ENCODE peak calls at places on chromosomes 7 and 10, in five cellular contexts. G, A, E, W and Y are unnamed samples.

GRCh38 chr10:113369185-113369785 is 183.6 kb upstream of the HABP2 start:
- DNase-seq in E (no peak), A (no peak), W (peak), G (no peak), Y (no peak)

GRCh38 chr10:77686096-77686495 is 48.5 kb upstream of the KCNMA1 start:
- DNase-seq in E (no peak), A (no peak), G (no peak), W (no peak), Y (no peak)

GRCh38 chr10:76034236-76035009 is 603.0 kb downstream of the LRMDA start:
- DNase-seq in E (peak), G (no peak), W (no peak), A (no peak), Y (no peak)

GRCh38 chr10:75542902-75543301 is 111.5 kb downstream of the LRMDA start:
- DNase-seq in E (peak), G (no peak), A (peak), W (peak), Y (no peak)

GRCh38 chr10:101745074-101745690 is 30.7 kb downstream of the FGF8 start:
- DNase-seq in G (no peak), E (no peak), A (no peak), W (no peak), Y (no peak)

GRCh38 chr10:34959321-34959720 is 130.8 kb downstream of the CUL2 start:
- DNase-seq in A (no peak), E (peak), W (no peak), G (no peak), Y (no peak)

GRCh38 chr7:158377800-158378623 is 209.6 kb downstream of the PTPRN2 start:
- DNase-seq in G (no peak), E (no peak), W (no peak), A (no peak), Y (no peak)

GRCh38 chr7:33581239-33581638 is 324.1 kb upstream of the BMPER start:
- DNase-seq in W (no peak), A (no peak), G (no peak), E (no peak), Y (no peak)

GRCh38 chr7:123752534-123752933 is 3.7 kb upstream of the WASL start:
- DNase-seq in A (no peak), W (no peak), E (no peak), G (no peak), Y (no peak)

GRCh38 chr7:27098493-27099223 is 2.9 kb upstream of the HOXA1 start:
- DNase-seq in A (peak), G (no peak), W (no peak), E (peak), Y (peak)

GRCh38 chr7:27099839-27100225 is 2.7 kb downstream of the HOXA2 start:
- DNase-seq in G (no peak), A (no peak), W (no peak), E (no peak), Y (no peak)

GRCh38 chr7:27100601-27101187 is 1.8 kb downstream of the HOXA2 start:
- DNase-seq in W (no peak), A (no peak), G (no peak), E (no peak), Y (no peak)

GRCh38 chr7:27097686-27098492 is 2.1 kb upstream of the HOXA1 start:
- DNase-seq in W (no peak), G (no peak), A (no peak), E (no peak), Y (no peak)

GRCh38 chr7:27099224-27099838 is 3.2 kb downstream of the HOXA2 start:
- DNase-seq in A (no peak), E (no peak), W (no peak), G (no peak), Y (no peak)
- H3K4me3 ChIP-seq in A (peak), E (no peak), W (no peak), G (no peak), Y (peak)

GRCh38 chr7:132049462-132050304 is 493.3 kb upstream of the PODXL start:
- DNase-seq in W (peak), A (no peak), G (peak), E (peak), Y (no peak)
- H3K4me3 ChIP-seq in W (no peak), A (no peak), G (no peak), E (no peak), Y (no peak)

DNA sequence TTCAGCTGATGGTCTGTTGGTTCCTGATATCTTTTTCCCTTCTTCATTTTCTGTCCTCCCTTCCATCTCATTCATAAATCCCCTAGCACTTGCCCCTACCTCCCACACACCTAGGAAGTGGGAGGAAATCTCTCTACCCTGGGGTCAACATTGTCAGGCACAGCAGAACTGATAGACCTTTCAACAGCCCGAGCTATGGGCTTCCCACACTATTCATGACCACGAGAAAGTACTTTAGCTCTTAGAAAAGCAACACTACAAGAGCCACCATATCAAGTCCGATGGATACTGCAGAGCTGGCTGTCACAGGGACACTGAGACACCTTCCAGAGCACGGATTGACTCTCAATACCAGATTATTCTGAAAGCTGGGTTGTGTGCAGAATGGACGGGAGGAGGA is 180.6 kb upstream of the NEBL start:
- DNase-seq in A (no peak), E (peak), G (no peak), W (no peak), Y (no peak)
- H3K4me3 ChIP-seq in A (no peak), E (no peak), G (no peak), W (no peak), Y (no peak)

DNA sequence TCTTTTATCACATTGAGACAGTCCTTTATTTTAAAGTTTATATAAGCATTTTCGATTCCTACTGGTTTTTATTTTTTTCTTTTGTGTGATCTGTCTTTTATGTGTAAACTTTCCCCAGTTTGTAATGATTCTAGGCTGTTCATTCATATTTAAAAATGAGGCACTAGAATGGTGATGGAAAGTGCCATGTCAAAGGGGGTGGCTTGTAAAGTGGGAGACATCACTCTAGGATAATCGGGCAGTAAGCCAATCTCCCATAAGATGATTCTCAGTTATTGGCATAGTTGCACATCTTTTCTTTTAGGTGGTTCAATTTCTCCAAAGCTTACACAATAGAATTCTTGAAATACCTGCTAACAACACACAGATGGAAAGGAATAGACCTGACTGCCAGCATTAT is 90.4 kb downstream of the ABCA13 start:
- DNase-seq in G (no peak), E (no peak), A (no peak), W (no peak), Y (no peak)
- H3K4me3 ChIP-seq in G (no peak), E (no peak), A (no peak), W (no peak), Y (no peak)

GRCh38 chr10:30106987-30107386 is 47.6 kb upstream of the JCAD start:
- DNase-seq in G (no peak), A (no peak), E (no peak), W (no peak), Y (no peak)
- H3K4me3 ChIP-seq in G (no peak), A (no peak), E (no peak), W (no peak), Y (no peak)

DNA sequence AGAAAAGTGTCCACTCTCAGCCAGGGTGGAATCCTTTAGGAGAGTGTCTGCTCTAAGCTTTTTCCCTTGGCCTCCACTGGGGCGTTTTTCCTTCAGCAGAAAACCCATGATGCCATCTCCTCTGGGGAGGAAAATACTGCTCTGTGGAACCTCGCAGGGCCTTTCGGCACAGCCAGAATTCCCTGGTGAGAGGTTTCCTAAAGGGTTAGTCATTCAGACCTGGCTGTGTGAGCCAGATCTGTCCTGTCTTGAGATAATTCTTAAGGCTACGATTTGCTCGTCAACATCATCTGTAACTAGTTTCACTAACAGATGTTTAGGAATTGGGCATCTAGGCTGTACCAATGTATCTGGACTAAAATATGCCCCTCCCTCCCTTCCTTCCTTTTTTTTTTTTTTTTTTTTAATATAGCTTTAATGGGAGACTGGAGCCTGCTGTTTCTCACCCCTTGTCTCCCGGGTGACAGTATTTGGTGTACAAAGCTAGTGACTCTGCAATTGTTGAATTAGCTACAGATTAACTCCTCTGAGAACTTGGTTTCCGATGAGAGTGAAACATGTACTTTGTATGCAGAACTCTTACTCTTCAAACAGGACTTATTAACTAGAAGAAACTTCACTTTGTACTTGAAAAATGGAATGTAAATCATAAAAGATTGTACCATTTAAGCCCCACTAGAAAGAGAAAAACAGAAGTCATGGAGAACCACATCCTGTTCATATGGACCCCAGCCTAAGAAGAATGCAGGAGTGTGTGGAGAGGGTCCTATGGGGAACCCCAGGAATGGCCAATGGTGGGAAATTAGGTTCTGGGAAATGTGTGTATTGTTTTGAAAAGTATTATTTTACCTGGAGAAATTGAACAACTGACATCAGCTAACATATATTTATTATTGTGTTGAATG is 230.9 kb downstream of the CAMK1D start:
- DNase-seq in W (no peak), E (no peak), G (peak), A (no peak), Y (no peak)
- H3K4me3 ChIP-seq in W (no peak), E (no peak), G (no peak), A (no peak), Y (no peak)

DNA sequence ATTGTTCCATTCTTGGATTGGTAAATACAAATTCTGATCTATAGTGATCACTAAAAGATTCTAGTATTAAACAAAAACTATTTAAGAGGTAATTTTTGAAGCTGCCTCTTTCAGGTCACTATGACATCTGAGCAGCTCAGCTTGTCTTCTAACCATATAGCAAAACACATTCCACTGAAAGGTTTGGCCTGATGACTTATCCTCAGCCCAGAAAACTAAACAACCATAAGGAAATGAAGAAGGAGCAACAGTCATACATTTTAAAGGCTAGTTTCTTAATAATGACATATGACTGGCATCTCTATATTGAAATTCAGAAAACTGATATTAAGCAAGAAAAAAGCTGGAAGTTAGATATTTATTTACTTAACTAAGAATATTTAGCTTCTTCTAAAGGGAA is 24.6 kb downstream of the NT5C2 start:
- DNase-seq in W (no peak), E (no peak), A (no peak), G (peak), Y (peak)
- H3K4me3 ChIP-seq in W (no peak), E (no peak), A (no peak), G (no peak), Y (no peak)